ENCODE peak calls at places on chromosomes 5 and 9, in six cellular contexts. One of them, this sample, is unnamed.

GRCh38 chr9:17987174-17987573 is 408.3 kb downstream of the SH3GL2 start:
- DNase-seq in H9: no peak
- DNase-seq in IMR-90: no peak
- DNase-seq in mesenchymal stem cell: no peak
- DNase-seq in neuronal stem cell: no peak
- DNase-seq in mesendoderm: no peak
- DNase-seq in this sample: no peak

GRCh38 chr5:107598958-107599357 is 71.8 kb downstream of the EFNA5 start:
- DNase-seq in mesenchymal stem cell: no peak
- DNase-seq in IMR-90: no peak
- DNase-seq in neuronal stem cell: no peak
- DNase-seq in H9: no peak
- DNase-seq in mesendoderm: no peak
- DNase-seq in this sample: no peak

GRCh38 chr9:88037285-88037845 is 63.0 kb upstream of the CDK20 start:
- DNase-seq in mesendoderm: no peak
- DNase-seq in H9: peak; percentile 47
- DNase-seq in neuronal stem cell: no peak
- DNase-seq in mesenchymal stem cell: no peak
- DNase-seq in IMR-90: no peak
- DNase-seq in this sample: no peak

GRCh38 chr5:125367702-125368101 is 621.3 kb upstream of the ZNF608 start:
- DNase-seq in IMR-90: no peak
- DNase-seq in neuronal stem cell: no peak
- DNase-seq in H9: no peak
- DNase-seq in mesenchymal stem cell: no peak
- DNase-seq in mesendoderm: no peak
- DNase-seq in this sample: no peak

GRCh38 chr5:109215040-109215439 is 194.7 kb downstream of the PJA2 start:
- DNase-seq in IMR-90: no peak
- DNase-seq in mesenchymal stem cell: no peak
- DNase-seq in mesendoderm: no peak
- DNase-seq in neuronal stem cell: no peak
- DNase-seq in H9: no peak
- DNase-seq in this sample: no peak

GRCh38 chr5:157607371-157608161 is 32.0 kb upstream of the ADAM19 start:
- DNase-seq in mesenchymal stem cell: peak; percentile 51
- DNase-seq in mesendoderm: peak; percentile 38
- DNase-seq in IMR-90: peak; percentile 85
- DNase-seq in neuronal stem cell: no peak
- DNase-seq in H9: no peak
- DNase-seq in this sample: no peak

GRCh38 chr5:168179185-168179584 is 112.3 kb upstream of the WWC1 start:
- DNase-seq in mesendoderm: no peak
- DNase-seq in neuronal stem cell: no peak
- DNase-seq in IMR-90: no peak
- DNase-seq in mesenchymal stem cell: peak; percentile 43
- DNase-seq in H9: no peak
- DNase-seq in this sample: no peak

GRCh38 chr9:37364751-37365360 is 57.6 kb upstream of the GRHPR start:
- DNase-seq in mesendoderm: peak; percentile 32
- DNase-seq in neuronal stem cell: no peak
- DNase-seq in IMR-90: no peak
- DNase-seq in H9: peak; percentile 55
- DNase-seq in mesenchymal stem cell: no peak
- DNase-seq in this sample: no peak

GRCh38 chr5:133425183-133425582 is 187.2 kb downstream of the FSTL4 start:
- DNase-seq in neuronal stem cell: peak; percentile 43
- DNase-seq in H9: peak; percentile 60
- DNase-seq in IMR-90: no peak
- DNase-seq in mesendoderm: peak; percentile 25
- DNase-seq in mesenchymal stem cell: no peak
- DNase-seq in this sample: peak; percentile 53

GRCh38 chr9:104854613-104855012 is 73.3 kb downstream of the ABCA1 start:
- DNase-seq in mesendoderm: no peak
- DNase-seq in mesenchymal stem cell: no peak
- DNase-seq in neuronal stem cell: no peak
- DNase-seq in H9: no peak
- DNase-seq in IMR-90: no peak
- DNase-seq in this sample: no peak
- H3K23ac ChIP-seq in mesendoderm: no peak overlapping the region
- H3K23ac ChIP-seq in mesenchymal stem cell: no peak overlapping the region
- H3K23ac ChIP-seq in neuronal stem cell: no peak overlapping the region
- H3K23ac ChIP-seq in H9: no peak overlapping the region
- H3K23ac ChIP-seq in IMR-90: no peak overlapping the region
- H3K23ac ChIP-seq in this sample: no peak overlapping the region

DNA sequence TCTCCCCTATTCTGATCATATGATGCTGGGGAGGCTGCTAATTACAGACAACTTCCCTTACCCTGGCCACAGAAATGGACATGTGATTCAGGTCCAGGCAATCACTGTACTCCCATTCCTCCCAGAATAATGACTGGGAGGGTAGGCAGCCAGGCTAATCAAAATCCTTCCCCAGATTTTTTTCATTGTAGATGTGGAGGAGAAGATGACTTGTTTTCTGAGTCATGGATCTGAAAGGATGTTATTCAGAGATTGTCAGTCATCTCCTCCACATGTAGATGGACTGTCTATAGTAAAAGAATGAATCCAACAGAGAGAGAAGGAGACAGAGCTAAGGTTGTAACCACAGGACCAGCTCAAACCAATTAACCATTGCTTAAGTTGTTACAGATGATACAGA is 123.9 kb upstream of the PUM3 start:
- DNase-seq in H9: no peak
- DNase-seq in mesendoderm: no peak
- DNase-seq in mesenchymal stem cell: no peak
- DNase-seq in IMR-90: no peak
- DNase-seq in neuronal stem cell: no peak
- DNase-seq in this sample: no peak
- H2BK15ac ChIP-seq in H9: no peak overlapping the region
- H2BK15ac ChIP-seq in mesendoderm: no peak overlapping the region
- H2BK15ac ChIP-seq in mesenchymal stem cell: no peak overlapping the region
- H2BK15ac ChIP-seq in IMR-90: no peak overlapping the region
- H2BK15ac ChIP-seq in neuronal stem cell: no peak overlapping the region
- H2BK15ac ChIP-seq in this sample: no peak overlapping the region

DNA sequence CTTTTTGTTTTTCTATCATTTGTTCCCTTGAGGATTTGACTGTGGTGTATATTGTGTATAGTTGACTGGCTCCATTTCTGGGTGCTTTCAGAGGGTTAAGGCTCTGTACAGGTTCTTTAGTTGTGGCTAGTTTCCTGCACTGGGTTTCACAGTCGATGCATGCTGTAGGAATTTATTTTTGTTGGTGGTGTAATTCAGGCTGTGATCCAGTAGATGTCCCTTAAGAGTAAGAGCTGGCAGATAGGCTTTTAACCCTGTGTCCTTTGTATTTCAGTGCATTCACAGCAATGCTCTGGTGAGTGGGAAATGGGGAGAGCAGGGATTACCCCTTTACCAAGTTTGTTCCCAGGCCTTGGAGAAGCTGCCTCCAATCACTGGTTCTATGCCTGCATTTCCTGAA is 112.9 kb downstream of the SPATA31D1 start:
- DNase-seq in mesenchymal stem cell: no peak
- DNase-seq in IMR-90: no peak
- DNase-seq in mesendoderm: peak; percentile 35
- DNase-seq in H9: no peak
- DNase-seq in neuronal stem cell: no peak
- DNase-seq in this sample: no peak
- H3K23ac ChIP-seq in mesenchymal stem cell: no peak overlapping the region
- H3K23ac ChIP-seq in IMR-90: no peak overlapping the region
- H3K23ac ChIP-seq in mesendoderm: no peak overlapping the region
- H3K23ac ChIP-seq in H9: no peak overlapping the region
- H3K23ac ChIP-seq in neuronal stem cell: no peak overlapping the region
- H3K23ac ChIP-seq in this sample: no peak overlapping the region

GRCh38 chr5:142658278-142658677 is 27.6 kb downstream of the FGF1 start:
- DNase-seq in mesenchymal stem cell: no peak
- DNase-seq in H9: no peak
- DNase-seq in mesendoderm: no peak
- DNase-seq in neuronal stem cell: no peak
- DNase-seq in IMR-90: no peak
- DNase-seq in this sample: no peak

GRCh38 chr5:142660731-142661130 is 25.2 kb downstream of the FGF1 start:
- DNase-seq in neuronal stem cell: no peak
- DNase-seq in mesendoderm: no peak
- DNase-seq in H9: no peak
- DNase-seq in mesenchymal stem cell: no peak
- DNase-seq in IMR-90: no peak
- DNase-seq in this sample: no peak

GRCh38 chr5:142661143-142661542 is 24.7 kb downstream of the FGF1 start:
- DNase-seq in mesendoderm: no peak
- DNase-seq in IMR-90: no peak
- DNase-seq in H9: no peak
- DNase-seq in neuronal stem cell: no peak
- DNase-seq in mesenchymal stem cell: no peak
- DNase-seq in this sample: no peak

GRCh38 chr5:142660196-142660595 is 25.7 kb downstream of the FGF1 start:
- DNase-seq in mesenchymal stem cell: no peak
- DNase-seq in neuronal stem cell: no peak
- DNase-seq in IMR-90: no peak
- DNase-seq in mesendoderm: no peak
- DNase-seq in H9: no peak
- DNase-seq in this sample: no peak

DNA sequence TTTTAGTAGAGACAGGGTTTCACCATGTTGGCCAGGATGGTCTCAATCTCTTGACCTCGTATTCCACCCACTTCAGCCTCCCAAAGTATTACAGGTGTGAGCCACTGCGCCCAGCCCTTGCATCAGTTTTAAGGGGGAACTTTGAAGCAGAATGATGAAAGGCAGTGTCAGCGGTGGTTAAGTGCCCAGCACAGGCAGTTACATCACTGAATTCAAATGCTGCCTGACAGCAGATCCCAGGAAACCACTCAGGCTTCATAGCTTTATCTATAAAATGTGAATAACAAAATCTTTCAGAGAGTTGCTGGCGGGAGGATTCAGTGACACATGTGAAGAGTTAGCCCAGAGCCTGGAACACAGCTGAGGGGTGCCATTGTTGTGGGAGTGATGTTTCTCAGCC is 26.5 kb downstream of the FGF1 start:
- DNase-seq in mesenchymal stem cell: no peak
- DNase-seq in H9: no peak
- DNase-seq in IMR-90: no peak
- DNase-seq in neuronal stem cell: no peak
- DNase-seq in mesendoderm: peak; percentile 28
- DNase-seq in this sample: no peak
- H2BK15ac ChIP-seq in mesenchymal stem cell: no peak overlapping the region
- H2BK15ac ChIP-seq in H9: no peak overlapping the region
- H2BK15ac ChIP-seq in IMR-90: no peak overlapping the region
- H2BK15ac ChIP-seq in neuronal stem cell: no peak overlapping the region
- H2BK15ac ChIP-seq in mesendoderm: no peak overlapping the region
- H2BK15ac ChIP-seq in this sample: no peak overlapping the region

GRCh38 chr9:6993531-6993930 is 235.8 kb downstream of the KDM4C start:
- DNase-seq in IMR-90: no peak
- DNase-seq in mesenchymal stem cell: no peak
- DNase-seq in mesendoderm: no peak
- DNase-seq in H9: no peak
- DNase-seq in neuronal stem cell: no peak
- DNase-seq in this sample: no peak
- H3K23ac ChIP-seq in IMR-90: no peak overlapping the region
- H3K23ac ChIP-seq in mesenchymal stem cell: no peak overlapping the region
- H3K23ac ChIP-seq in mesendoderm: no peak overlapping the region
- H3K23ac ChIP-seq in H9: no peak overlapping the region
- H3K23ac ChIP-seq in neuronal stem cell: no peak overlapping the region
- H3K23ac ChIP-seq in this sample: no peak overlapping the region

DNA sequence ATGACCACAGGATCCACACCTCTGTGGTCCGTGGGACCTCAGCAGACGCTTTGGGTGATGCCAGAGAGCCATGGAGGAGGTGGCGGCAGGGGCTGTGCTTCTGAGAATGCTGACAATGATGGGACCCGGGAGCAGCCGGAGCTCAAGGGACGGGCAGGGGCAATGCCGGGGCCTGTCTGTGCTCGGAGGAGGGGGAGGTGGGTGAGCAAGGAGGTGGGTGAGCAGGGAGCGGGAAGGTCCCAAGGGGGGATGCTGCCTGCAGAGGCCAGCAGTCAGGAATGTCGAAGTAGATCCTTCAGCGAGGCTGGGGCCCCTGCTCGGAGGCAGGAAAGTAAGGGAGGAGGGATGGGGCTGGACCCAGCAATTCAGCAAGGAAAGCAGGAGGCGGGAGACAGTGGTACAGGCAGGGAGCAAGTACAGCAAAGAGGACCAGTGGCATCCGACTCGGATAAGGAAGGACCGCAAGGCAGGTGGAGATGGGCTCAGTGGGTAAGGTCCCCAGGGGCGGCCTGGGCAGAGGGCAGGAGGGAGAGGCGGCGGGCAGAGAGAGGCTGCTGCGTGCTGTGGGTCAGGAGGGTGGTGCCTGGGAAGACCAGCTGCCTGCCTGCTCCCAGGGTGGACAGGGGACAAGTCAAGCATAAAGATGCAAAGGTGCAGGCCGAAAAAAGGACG is 49.0 kb downstream of the ADAMTS2 start:
- DNase-seq in mesenchymal stem cell: no peak
- DNase-seq in H9: no peak
- DNase-seq in neuronal stem cell: no peak
- DNase-seq in IMR-90: no peak
- DNase-seq in mesendoderm: no peak
- DNase-seq in this sample: no peak
- H2BK15ac ChIP-seq in mesenchymal stem cell: no peak overlapping the region
- H2BK15ac ChIP-seq in H9: no peak overlapping the region
- H2BK15ac ChIP-seq in neuronal stem cell: no peak overlapping the region
- H2BK15ac ChIP-seq in IMR-90: no peak overlapping the region
- H2BK15ac ChIP-seq in mesendoderm: no peak overlapping the region
- H2BK15ac ChIP-seq in this sample: no peak overlapping the region

DNA sequence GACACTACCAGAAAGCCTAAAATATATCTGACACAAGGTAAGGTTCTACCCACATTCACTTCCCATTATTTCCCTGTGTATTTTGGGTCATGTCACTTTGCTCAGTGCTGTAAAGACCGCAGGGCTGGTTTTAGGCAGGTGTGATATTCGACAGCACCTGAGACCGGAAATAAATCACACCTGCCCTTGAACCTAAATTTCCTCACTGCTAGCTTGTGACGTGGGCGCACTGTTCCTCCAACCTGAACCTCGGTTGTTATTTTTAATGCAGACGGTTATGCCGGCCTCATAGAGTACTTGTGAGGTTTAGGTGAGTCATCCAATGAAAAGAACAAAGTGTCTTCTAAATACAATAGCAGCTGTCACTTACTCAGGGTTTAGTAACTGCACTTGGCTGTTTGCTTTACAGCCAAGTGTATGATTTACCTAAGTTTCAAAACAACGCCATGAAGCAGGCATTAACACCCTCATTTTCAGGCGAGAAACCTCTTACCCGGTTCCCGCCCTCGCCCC is 20.7 kb upstream of the ZNF782 start:
- DNase-seq in neuronal stem cell: no peak
- DNase-seq in H9: no peak
- DNase-seq in mesenchymal stem cell: peak; percentile 25
- DNase-seq in mesendoderm: no peak
- DNase-seq in IMR-90: peak; percentile 59
- DNase-seq in this sample: no peak
- H3K23ac ChIP-seq in neuronal stem cell: no peak overlapping the region
- H3K23ac ChIP-seq in H9: no peak overlapping the region
- H3K23ac ChIP-seq in mesenchymal stem cell: no peak overlapping the region
- H3K23ac ChIP-seq in mesendoderm: no peak overlapping the region
- H3K23ac ChIP-seq in IMR-90: no peak overlapping the region
- H3K23ac ChIP-seq in this sample: no peak overlapping the region

DNA sequence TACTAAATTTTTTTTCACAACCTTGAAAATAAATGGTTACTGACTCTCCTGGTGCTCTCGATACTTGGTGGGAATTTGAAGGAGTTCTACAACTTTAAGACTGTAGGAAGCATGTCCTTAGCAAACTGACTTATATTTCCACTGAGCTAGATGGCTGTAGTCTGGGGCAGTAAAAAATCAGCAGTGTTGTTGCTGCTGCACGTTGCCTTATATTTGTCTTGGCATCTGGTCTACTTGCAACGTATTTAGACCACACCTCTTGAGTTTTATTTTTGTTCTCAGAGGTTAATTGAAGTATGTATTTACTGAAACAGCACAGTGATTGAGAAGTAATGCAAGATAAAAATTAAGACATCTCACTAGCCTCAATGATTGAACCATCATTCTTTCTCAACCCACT is 76.3 kb downstream of the ERMP1 start:
- DNase-seq in neuronal stem cell: no peak
- DNase-seq in IMR-90: no peak
- DNase-seq in H9: no peak
- DNase-seq in mesendoderm: no peak
- DNase-seq in mesenchymal stem cell: no peak
- DNase-seq in this sample: no peak
- H2BK15ac ChIP-seq in neuronal stem cell: no peak overlapping the region
- H2BK15ac ChIP-seq in IMR-90: no peak overlapping the region
- H2BK15ac ChIP-seq in H9: no peak overlapping the region
- H2BK15ac ChIP-seq in mesendoderm: no peak overlapping the region
- H2BK15ac ChIP-seq in mesenchymal stem cell: no peak overlapping the region
- H2BK15ac ChIP-seq in this sample: no peak overlapping the region